ENCODE peak calls at places on chromosomes 2 and 18, in nine cellular contexts. H is IMR-90, F is nephron progenitor cell, B is GM20000, E is heart left ventricle, U is kidney, R is foreskin fibroblast, A is osteocyte, K is left ventricle myocardium inferior. Y is an unnamed sample.

GRCh38 chr18:45173327-45173726 is 441.9 kb upstream of the SLC14A2 start:
- DNase-seq in K (no peak), A (no peak), U (no peak), H (no peak), E (no peak), F (no peak), B (no peak), R (no peak), Y (no peak)

GRCh38 chr18:46445914-46446313 is 211.1 kb downstream of the LOXHD1 start:
- DNase-seq in A (no peak), F (no peak), E (no peak), R (no peak), U (no peak), B (no peak), H (no peak), K (no peak), Y (no peak)

GRCh38 chr2:235543126-235543750 is 49.4 kb downstream of the AGAP1 start:
- DNase-seq in B (no peak), E (no peak), K (no peak), U (no peak), F (no peak), R (no peak), A (no peak), H (peak), Y (no peak)

GRCh38 chr2:100036793-100037192 is 105.6 kb downstream of the AFF3 start:
- DNase-seq in B (no peak), K (no peak), F (no peak), U (no peak), E (no peak), H (no peak), A (no peak), R (no peak), Y (no peak)

GRCh38 chr2:22944141-22944540 is 440.8 kb upstream of the KLHL29 start:
- DNase-seq in K (peak), B (no peak), F (no peak), A (no peak), R (no peak), E (peak), H (no peak), U (no peak), Y (no peak)

GRCh38 chr2:20444113-20444992 is 2.5 kb upstream of the RHOB start:
- DNase-seq in F (no peak), A (no peak), H (no peak), K (peak), B (no peak), E (no peak), R (no peak), U (no peak), Y (peak)

GRCh38 chr2:4792126-4792525 is 900.1 kb upstream of the SOX11 start:
- DNase-seq in R (no peak), K (no peak), A (no peak), B (no peak), H (no peak), U (no peak), E (no peak), F (no peak), Y (no peak)

GRCh38 chr2:181300600-181301291 is 156.4 kb upstream of the ITGA4 start:
- DNase-seq in B (no peak), K (no peak), E (no peak), A (no peak), U (no peak), H (no peak), R (no peak), F (no peak), Y (no peak)

GRCh38 chr2:227772197-227772661 is 26.5 kb downstream of the SCYGR8 start:
- DNase-seq in K (no peak), H (no peak), E (no peak), A (no peak), F (no peak), R (no peak), B (no peak), U (no peak), Y (no peak)

GRCh38 chr2:109435866-109436634 is 177.7 kb downstream of the SEPTIN10 start:
- DNase-seq in A (peak), U (no peak), E (peak), H (peak), K (peak), B (no peak), F (no peak), R (peak), Y (peak)

GRCh38 chr2:241002275-241003046 is 4.0 kb downstream of the SNED1 start:
- DNase-seq in K (no peak), E (no peak), F (no peak), R (no peak), U (no peak), B (no peak), A (peak), H (no peak), Y (no peak)

GRCh38 chr2:238449241-238449640 is 22.5 kb downstream of the ASB1 start:
- DNase-seq in R (no peak), K (no peak), H (no peak), E (no peak), A (peak), F (no peak), B (no peak), U (no peak), Y (no peak)

GRCh38 chr2:25567406-25567805 is 106.0 kb downstream of the DTNB start:
- DNase-seq in H (peak), A (no peak), E (no peak), F (no peak), K (no peak), B (peak), R (peak), U (no peak), Y (no peak)

GRCh38 chr18:55384551-55385275 is 203.3 kb downstream of the TCF4 start:
- DNase-seq in F (peak), E (no peak), A (no peak), K (no peak), H (peak), R (no peak), U (no peak), B (peak), Y (no peak)

GRCh38 chr2:71952572-71953188 is 195.0 kb downstream of the CYP26B1 start:
- DNase-seq in R (no peak), A (no peak), U (no peak), H (no peak), E (no peak), B (no peak), F (no peak), K (no peak), Y (no peak)

GRCh38 chr2:157540102-157540501 is 88.6 kb downstream of the ACVR1C start:
- DNase-seq in A (no peak), F (no peak), R (no peak), H (no peak), K (no peak), B (no peak), E (no peak), U (no peak), Y (no peak)

GRCh38 chr18:2471523-2471922 is 99.8 kb downstream of the METTL4 start:
- DNase-seq in K (no peak), E (no peak), F (no peak), A (no peak), B (no peak), U (no peak), R (no peak), H (no peak), Y (no peak)

GRCh38 chr2:201204655-201205515 is 21.9 kb downstream of the CASP10 start:
- DNase-seq in H (no peak), U (no peak), K (no peak), E (no peak), R (no peak), A (no peak), F (no peak), B (no peak), Y (no peak)

GRCh38 chr2:29749843-29750242 is 171.5 kb downstream of the ALK start:
- DNase-seq in U (no peak), A (no peak), E (no peak), R (no peak), H (no peak), B (no peak), F (no peak), K (no peak), Y (no peak)

GRCh38 chr18:37545461-37545860 is 20.1 kb downstream of the CELF4 start:
- DNase-seq in U (no peak), B (no peak), E (no peak), K (no peak), A (no peak), F (no peak), H (no peak), R (no peak), Y (no peak)

GRCh38 chr2:6793371-6793770 is 72.3 kb downstream of the CMPK2 start:
- DNase-seq in H (peak), A (no peak), R (no peak), F (no peak), K (no peak), U (no peak), B (no peak), E (no peak), Y (no peak)

GRCh38 chr18:55144226-55144625 is 185.0 kb upstream of the CCDC68 start:
- DNase-seq in K (no peak), H (no peak), F (no peak), E (no peak), A (no peak), B (no peak), U (no peak), R (no peak), Y (no peak)

GRCh38 chr18:28594034-28594433 is 417.1 kb upstream of the CDH2 start:
- DNase-seq in H (peak), R (peak), A (no peak), U (no peak), E (no peak), K (no peak), B (no peak), F (no peak), Y (no peak)

GRCh38 chr2:160375802-160376469 is 117.7 kb downstream of the RBMS1 start:
- DNase-seq in A (no peak), R (no peak), K (no peak), H (peak), F (no peak), U (no peak), E (no peak), B (no peak), Y (no peak)

GRCh38 chr2:153478289-153479261 is at the start of gene RPRM:
- DNase-seq in E (peak), F (peak), K (peak), H (peak), U (peak), B (peak), R (peak), A (peak), Y (peak)
- TF ChIP-seq CTCF in E (peak), F (peak), K (peak), H (peak), U (peak), B (peak), R (peak), A (peak), Y (peak)

DNA sequence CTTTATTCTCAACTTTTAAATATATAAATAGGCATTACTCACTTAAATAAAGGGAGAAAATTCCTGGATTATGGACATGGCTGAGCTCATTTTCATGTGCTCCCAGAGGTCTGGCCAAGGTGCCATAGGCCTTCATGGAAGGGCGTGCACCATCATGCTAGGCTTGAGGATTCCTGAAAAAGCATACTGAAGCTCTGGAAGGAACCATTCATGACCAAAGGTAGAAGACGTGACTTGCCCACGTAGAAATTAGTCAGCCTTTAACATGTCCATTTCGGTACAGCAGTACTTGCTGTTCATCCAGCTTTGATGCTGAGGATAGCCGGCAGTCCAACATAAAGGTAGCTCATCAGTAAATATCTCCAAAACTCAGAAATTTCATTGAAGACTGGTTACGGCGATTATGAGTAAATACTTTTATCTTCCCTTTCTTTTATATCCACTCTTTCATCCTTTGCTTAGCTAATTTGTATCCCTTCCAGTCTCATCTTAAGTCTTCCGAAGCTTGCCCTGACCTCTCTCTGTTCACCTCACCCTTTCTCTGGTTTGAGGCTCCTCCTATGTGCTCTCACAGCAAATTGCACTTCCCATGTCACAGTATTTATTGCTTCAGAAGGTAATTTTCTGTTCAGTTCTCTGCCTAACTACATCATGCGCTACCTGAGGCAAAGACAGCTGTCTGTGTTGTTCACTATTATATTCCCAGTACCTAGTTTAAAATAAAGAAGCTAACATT is 32.3 kb upstream of the ASNSD1 start:
- DNase-seq in B (no peak), E (no peak), U (no peak), H (no peak), F (no peak), R (no peak), A (no peak), K (no peak), Y (no peak)
- TF ChIP-seq CTCF in B (no peak), E (peak), U (no peak), H (no peak), F (no peak), R (no peak), A (no peak), K (peak), Y (no peak)

GRCh38 chr2:119702203-119702917 is 23.4 kb downstream of the TMEM177 start:
- DNase-seq in B (no peak), R (no peak), H (no peak), F (no peak), K (no peak), A (no peak), U (no peak), E (no peak), Y (no peak)
- TF ChIP-seq CTCF in B (no peak), R (no peak), H (no peak), F (no peak), K (no peak), A (no peak), U (no peak), E (no peak), Y (no peak)

DNA sequence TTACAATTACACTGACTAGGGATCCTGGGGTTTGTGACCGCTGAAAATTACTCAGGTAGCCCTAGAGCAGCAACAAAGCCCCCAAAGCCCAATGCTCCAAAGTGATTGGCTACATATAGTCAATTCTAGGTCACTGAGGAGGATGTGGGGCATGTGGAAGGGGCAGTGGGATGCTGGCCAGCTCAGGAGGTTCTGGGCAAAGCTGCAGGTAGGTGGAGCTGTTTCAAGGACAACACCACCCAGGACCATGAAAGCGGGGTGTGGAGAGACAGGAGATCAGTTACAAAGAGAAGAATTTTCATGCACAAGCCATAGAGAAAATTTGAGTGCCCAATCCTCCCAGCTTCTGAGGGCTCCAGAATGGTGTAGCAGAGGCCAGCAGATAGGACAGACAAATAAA is 75.0 kb upstream of the CCDC85A start:
- DNase-seq in U (no peak), K (no peak), F (no peak), A (no peak), E (no peak), R (no peak), B (no peak), H (no peak), Y (no peak)
- TF ChIP-seq CTCF in U (no peak), K (no peak), F (no peak), A (no peak), E (no peak), R (no peak), B (no peak), H (no peak), Y (no peak)

GRCh38 chr2:180128861-180129260 is 121.8 kb upstream of the CWC22 start:
- DNase-seq in U (no peak), F (no peak), A (no peak), H (no peak), E (no peak), R (no peak), B (no peak), K (no peak), Y (no peak)

GRCh38 chr2:180130403-180130802 is 123.3 kb upstream of the CWC22 start:
- DNase-seq in K (no peak), R (peak), B (no peak), A (no peak), F (no peak), E (no peak), U (no peak), H (peak), Y (no peak)

GRCh38 chr2:180133736-180134135 is 126.6 kb upstream of the CWC22 start:
- DNase-seq in R (no peak), K (no peak), H (no peak), F (no peak), E (no peak), B (no peak), U (no peak), A (no peak), Y (no peak)
- TF ChIP-seq CTCF in R (no peak), K (no peak), H (no peak), F (no peak), E (no peak), B (no peak), U (no peak), A (no peak), Y (no peak)

GRCh38 chr2:231396058-231396821 is 730 bp downstream of the B3GNT7 start:
- DNase-seq in K (no peak), A (no peak), H (no peak), B (peak), U (peak), F (no peak), R (no peak), E (no peak), Y (no peak)
- TF ChIP-seq CTCF in K (no peak), A (no peak), H (no peak), B (no peak), U (no peak), F (no peak), R (no peak), E (no peak), Y (no peak)